ENCODE peak calls at places on chromosome 21, in five cellular contexts. U is gastrocnemius medialis, X is upper lobe of right lung, S is GM12878, Q is mesendoderm. N is an unnamed sample.
A peak's percentile ranks its signal among the peaks of the same experiment; 100 is the strongest.

GRCh38 chr21:41133896-41134522 is 34.0 kb upstream of the BACE2 start:
- DNase-seq in U (no peak), X (no peak), S (no peak), Q (peak; percentile 60), N (peak; percentile 79)

GRCh38 chr21:45836694-45837670 is 144.6 kb upstream of the COL6A1 start:
- DNase-seq in U (no peak), X (no peak), S (no peak), Q (no peak), N (peak; percentile 47)

GRCh38 chr21:42373181-42373907 is 7.0 kb upstream of the TFF1 start:
- DNase-seq in U (no peak), X (no peak), S (no peak), Q (no peak), N (peak; percentile 26)

GRCh38 chr21:15326032-15326867 is 261.4 kb upstream of the NRIP1 start:
- DNase-seq in U (no peak), X (no peak), S (no peak), Q (no peak), N (no peak)

GRCh38 chr21:25691931-25692330 is 42.8 kb downstream of the ATP5PF start:
- DNase-seq in U (no peak), X (no peak), S (no peak), Q (no peak), N (no peak)

GRCh38 chr21:30831194-30831765 is 1.7 kb upstream of the KRTAP7-1 start:
- DNase-seq in U (no peak), X (no peak), S (no peak), Q (peak; percentile 85), N (peak; percentile 51)

GRCh38 chr21:38819051-38819718 is 13.5 kb downstream of the ETS2 start:
- DNase-seq in U (no peak), X (no peak), S (no peak), Q (no peak), N (no peak)

GRCh38 chr21:25385912-25386474 is 221.3 kb downstream of the MRPL39 start:
- DNase-seq in U (no peak), X (no peak), S (no peak), Q (peak; percentile 83), N (peak; percentile 42)

GRCh38 chr21:41241341-41241740 is 73.4 kb downstream of the BACE2 start:
- DNase-seq in U (no peak), X (no peak), S (no peak), Q (no peak), N (no peak)

GRCh38 chr21:39314155-39315027 is 959 bp upstream of the BRWD1 start:
- DNase-seq in U (peak; percentile 23), X (no peak), S (no peak), Q (peak; percentile 79), N (peak; percentile 84)

GRCh38 chr21:33289199-33289819 is 23.1 kb downstream of the IL10RB start:
- DNase-seq in U (no peak), X (no peak), S (no peak), Q (peak; percentile 63), N (no peak)

GRCh38 chr21:45276620-45277019 is 11.1 kb downstream of the POFUT2 start:
- DNase-seq in U (peak; percentile 4), X (no peak), S (no peak), Q (no peak), N (no peak)

GRCh38 chr21:8994640-8995511 is 1526.5 kb upstream of the TPTE start:
- DNase-seq in U (no peak), X (no peak), S (no peak), Q (no peak), N (no peak)

GRCh38 chr21:39319814-39320332 is 6.4 kb upstream of the BRWD1 start:
- DNase-seq in U (no peak), X (no peak), S (no peak), Q (no peak), N (no peak)

GRCh38 chr21:32687946-32688345 is 39.9 kb downstream of the SYNJ1 start:
- DNase-seq in U (no peak), X (no peak), S (no peak), Q (peak; percentile 14), N (peak; percentile 54)

GRCh38 chr21:46472246-46472645 is 13.6 kb downstream of the DIP2A start:
- DNase-seq in U (no peak), X (no peak), S (no peak), Q (no peak), N (no peak)

GRCh38 chr21:25871566-25871965 is 136.8 kb downstream of the GABPA start:
- DNase-seq in U (no peak), X (no peak), S (no peak), Q (peak; percentile 46), N (peak; percentile 47)

GRCh38 chr21:33588485-33589335 is at the start of gene DONSON:
- DNase-seq in U (peak; percentile 87), X (peak; percentile 95), S (peak; percentile 31), Q (peak; percentile 88), N (peak; percentile 99)

GRCh38 chr21:39568380-39568779 is 44.4 kb upstream of the B3GALT5 start:
- DNase-seq in U (no peak), X (no peak), S (no peak), Q (peak; percentile 56), N (no peak)

GRCh38 chr21:15250384-15250783 is 185.6 kb upstream of the NRIP1 start:
- DNase-seq in U (no peak), X (no peak), S (no peak), Q (no peak), N (no peak)

GRCh38 chr21:25925936-25926335 is 191.2 kb downstream of the GABPA start:
- DNase-seq in U (no peak), X (no peak), S (no peak), Q (no peak), N (no peak)

GRCh38 chr21:44089001-44089911 is 17.9 kb upstream of the PWP2 start:
- DNase-seq in U (no peak), X (peak; percentile 30), S (no peak), Q (no peak), N (no peak)
- H3K4me3 ChIP-seq in U (no peak overlapping the region), X (no peak overlapping the region), S (no peak overlapping the region), Q (no peak overlapping the region), N (no peak overlapping the region)

DNA sequence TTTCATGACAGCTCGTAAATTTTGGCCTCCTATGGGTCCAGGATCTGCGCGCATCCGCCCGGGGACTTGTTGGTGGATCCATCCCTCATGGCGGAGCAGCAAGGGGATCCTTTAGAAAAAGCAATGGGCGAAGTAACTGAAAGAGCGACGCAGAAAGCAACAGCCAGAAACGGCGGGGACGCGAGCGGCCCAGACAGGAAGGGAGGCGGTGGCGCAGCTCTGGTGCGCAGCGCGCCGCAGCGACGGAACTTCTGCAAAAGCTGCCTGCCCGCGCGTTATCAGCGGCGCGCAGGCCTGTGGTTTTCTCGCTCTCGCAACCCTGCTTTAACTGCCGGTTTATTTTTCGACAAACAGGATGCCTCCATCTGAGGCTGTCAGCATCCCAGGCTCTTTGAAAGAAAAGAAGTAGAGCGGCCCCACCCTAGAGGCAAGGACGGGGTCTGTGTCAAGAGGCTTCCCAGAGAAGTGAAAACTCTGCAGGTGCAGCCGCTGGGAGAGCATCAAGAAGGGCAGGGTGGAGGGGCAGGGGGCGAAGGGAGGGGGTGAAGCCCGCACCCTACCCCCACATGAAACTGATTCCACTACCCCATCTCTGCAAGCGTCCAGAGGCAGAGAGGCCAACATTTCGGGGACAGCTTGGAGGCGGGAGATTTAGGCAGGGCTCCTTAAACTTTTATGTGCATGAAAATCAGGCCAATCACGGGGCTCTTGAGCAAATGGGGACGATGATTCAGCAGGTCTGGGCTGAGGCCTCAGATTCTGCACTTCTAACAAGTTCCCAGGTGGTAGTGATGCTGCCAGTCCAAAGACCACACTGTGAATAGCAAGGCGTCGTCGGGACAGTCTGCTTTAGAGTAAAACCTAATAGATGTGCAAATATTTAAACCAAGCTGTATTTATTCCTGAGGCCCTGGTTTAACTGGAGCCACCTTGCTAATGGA is 22.2 kb downstream of the RUNX1 start:
- DNase-seq in U (no peak), X (peak; percentile 86), S (no peak), Q (peak; percentile 61), N (peak; percentile 66)
- H3K4me3 ChIP-seq in U (peak overlapping the region; percentile 21), X (peak overlapping the region; percentile 14), S (peak overlapping the region; percentile 51), Q (no peak overlapping the region), N (peak overlapping the region; percentile 20)

DNA sequence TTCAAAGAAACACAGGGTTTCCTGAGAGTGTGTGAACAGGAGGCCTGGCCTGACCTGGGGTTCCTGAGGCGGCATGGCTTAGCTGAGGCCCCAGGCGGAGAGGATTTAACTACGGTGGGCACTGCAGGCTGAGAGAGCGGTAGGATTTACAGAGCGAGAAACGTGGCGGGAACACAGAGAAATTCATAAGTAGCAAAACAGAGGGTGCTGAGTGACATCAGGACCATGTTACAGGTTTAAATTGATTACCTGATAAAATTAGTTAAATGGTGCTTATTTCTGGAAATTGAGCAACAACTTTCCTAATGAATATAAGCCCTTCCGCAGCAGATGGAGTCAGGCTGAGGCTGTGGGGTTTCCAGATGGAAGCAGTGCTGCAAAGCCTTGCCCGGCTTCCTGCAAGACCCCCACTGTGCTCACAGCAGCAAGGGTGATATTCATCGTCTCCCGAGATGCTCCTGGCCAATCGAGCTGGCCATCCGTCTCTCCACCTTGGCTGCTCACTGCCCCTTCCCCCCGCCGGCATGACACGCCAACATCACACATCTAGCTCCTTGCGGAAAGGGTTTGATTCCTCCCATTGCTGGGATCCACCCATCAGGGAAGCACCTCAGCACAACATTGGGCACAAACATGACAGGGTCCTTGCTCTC is 69.4 kb upstream of the MORC3 start:
- DNase-seq in U (no peak), X (no peak), S (no peak), Q (peak; percentile 64), N (peak; percentile 49)
- H3K4me3 ChIP-seq in U (no peak overlapping the region), X (no peak overlapping the region), S (no peak overlapping the region), Q (no peak overlapping the region), N (no peak overlapping the region)

GRCh38 chr21:29313662-29314408 is 15.1 kb downstream of the BACH1 start:
- DNase-seq in U (no peak), X (no peak), S (no peak), Q (no peak), N (no peak)
- H3K4me3 ChIP-seq in U (no peak overlapping the region), X (no peak overlapping the region), S (no peak overlapping the region), Q (no peak overlapping the region), N (no peak overlapping the region)

DNA sequence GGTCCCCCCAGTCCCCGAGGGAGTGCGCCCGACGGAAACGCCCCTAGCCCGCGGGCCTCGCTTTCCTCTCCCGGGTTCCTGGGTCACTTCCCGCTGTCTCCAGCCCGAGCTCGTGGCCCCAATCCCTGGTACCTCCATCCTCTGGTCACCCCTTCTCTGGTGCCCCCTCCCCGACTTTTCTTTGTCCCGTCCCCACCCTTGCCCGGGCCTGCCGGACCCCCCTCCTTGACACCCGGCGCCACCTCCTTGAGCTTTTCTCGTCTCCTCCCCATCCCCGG is 320 bp upstream of the RIPPLY3 start:
- DNase-seq in U (no peak), X (no peak), S (no peak), Q (no peak), N (no peak)
- H3K4me3 ChIP-seq in U (peak overlapping the region; percentile 50), X (peak overlapping the region; percentile 46), S (no peak overlapping the region), Q (peak overlapping the region; percentile 30), N (peak overlapping the region; percentile 69)